ENCODE peak calls at places on chromosomes 1 and 21, in six cellular contexts. E is NCI-H69; O is activated CD8-positive, alpha-beta T cell treated with anti-CD3 and anti-CD28 coated beads, Interleukin-2, amount 10 ng/mL, durations not matched to agents 7 days and 5 days; F is T-helper 9 cell; C is left ventricle myocardium superior; P is H54. U is an unnamed sample.

GRCh38 chr1:41914515-41914914 is 4.2 kb downstream of the HIVEP3 start:
- DNase-seq in C (no peak), P (no peak), O (peak; percentile 50), E (no peak), F (no peak), U (no peak)

GRCh38 chr1:205670611-205671430 is 9.5 kb downstream of the SLC45A3 start:
- DNase-seq in P (no peak), F (no peak), C (no peak), E (no peak), O (no peak), U (no peak)

GRCh38 chr1:209397910-209398309 is 185.6 kb upstream of the CAMK1G start:
- DNase-seq in E (no peak), C (no peak), P (no peak), F (no peak), O (no peak), U (no peak)

GRCh38 chr1:12616709-12617373 is 1.2 kb downstream of the DHRS3 start:
- DNase-seq in C (peak; percentile 67), P (no peak), E (peak; percentile 60), F (no peak), O (peak; percentile 56), U (no peak)

GRCh38 chr1:221118176-221118937 is 239.1 kb downstream of the HLX start:
- DNase-seq in O (no peak), C (no peak), E (peak; percentile 13), P (no peak), F (no peak), U (no peak)

GRCh38 chr21:27315373-27315772 is 348.5 kb upstream of the ADAMTS5 start:
- DNase-seq in C (no peak), F (no peak), E (no peak), O (no peak), P (no peak), U (no peak)

GRCh38 chr1:26993237-26994019 is at the start of gene TRNP1:
- DNase-seq in P (peak; percentile 78), E (peak; percentile 81), C (peak; percentile 88), O (peak; percentile 67), F (peak; percentile 64), U (peak; percentile 69)

GRCh38 chr1:91879739-91880138 is 6.2 kb downstream of the TGFBR3 start:
- DNase-seq in P (no peak), O (no peak), C (no peak), E (no peak), F (no peak), U (no peak)

GRCh38 chr1:156126701-156127534 is 12.4 kb downstream of the LMNA start:
- DNase-seq in C (peak; percentile 59), E (no peak), F (peak; percentile 74), O (peak; percentile 90), P (peak; percentile 56), U (no peak)

GRCh38 chr21:45294509-45295291 is 7.0 kb upstream of the POFUT2 start:
- DNase-seq in P (peak; percentile 99), E (no peak), F (no peak), C (peak; percentile 90), O (no peak), U (no peak)

GRCh38 chr21:29215709-29216108 is 83.0 kb upstream of the BACH1 start:
- DNase-seq in E (peak; percentile 48), O (no peak), P (no peak), C (no peak), F (no peak), U (no peak)

GRCh38 chr1:24364605-24364974 is 45.4 kb downstream of the GRHL3 start:
- DNase-seq in E (no peak), P (no peak), O (no peak), C (no peak), F (no peak), U (no peak)

GRCh38 chr1:207997486-207998268 is 86.8 kb upstream of the CD34 start:
- DNase-seq in E (peak; percentile 82), C (peak; percentile 71), P (peak; percentile 52), O (peak; percentile 65), F (peak; percentile 18), U (peak; percentile 33)

GRCh38 chr1:58165073-58165472 is 381.5 kb downstream of the OMA1 start:
- DNase-seq in P (no peak), C (no peak), F (no peak), O (no peak), E (no peak), U (no peak)

GRCh38 chr1:61270761-61271411 is 188.5 kb downstream of the NFIA start:
- DNase-seq in C (no peak), P (no peak), O (no peak), E (no peak), F (no peak), U (no peak)

GRCh38 chr1:238558156-238558555 is 667.4 kb upstream of the ZP4 start:
- DNase-seq in C (no peak), P (peak; percentile 1), E (no peak), O (no peak), F (no peak), U (no peak)

GRCh38 chr1:143720087-143721023 is 251.4 kb downstream of the FAM72C start:
- DNase-seq in P (peak; percentile 19), E (no peak), O (no peak), F (no peak), C (peak; percentile 32), U (no peak)

GRCh38 chr1:11187000-11187399 is 2.2 kb upstream of the ANGPTL7 start:
- DNase-seq in F (no peak), P (no peak), C (no peak), O (no peak), E (no peak), U (no peak)

GRCh38 chr1:155006601-155007101 is 4.0 kb downstream of the ZBTB7B start:
- DNase-seq in E (peak; percentile 23), C (peak; percentile 31), P (no peak), O (peak; percentile 67), F (no peak), U (peak; percentile 30)

GRCh38 chr1:7570311-7570710 is 200.8 kb upstream of the VAMP3 start:
- DNase-seq in C (no peak), E (no peak), O (no peak), P (no peak), F (no peak), U (no peak)

GRCh38 chr1:243748706-243749283 is 101.2 kb downstream of the AKT3 start:
- DNase-seq in E (peak; percentile 93), P (peak; percentile 12), O (peak; percentile 50), C (no peak), F (no peak), U (no peak)

GRCh38 chr1:200468264-200469001 is 58.6 kb upstream of the ZNF281 start:
- DNase-seq in F (no peak), O (no peak), P (no peak), E (peak; percentile 17), C (no peak), U (no peak)

GRCh38 chr1:117060441-117061317 is 553 bp downstream of the TTF2 start:
- DNase-seq in E (peak; percentile 49), O (no peak), C (no peak), F (peak; percentile 10), P (peak; percentile 37), U (no peak)

GRCh38 chr1:116076831-116077230 is 34.4 kb upstream of the MAB21L3 start:
- DNase-seq in C (no peak), F (no peak), P (no peak), O (no peak), E (no peak), U (no peak)

GRCh38 chr1:17631410-17631809 is 91.9 kb downstream of the ARHGEF10L start:
- DNase-seq in E (no peak), C (no peak), F (no peak), P (no peak), O (no peak), U (no peak)

GRCh38 chr1:21966247-21967000 is 10.4 kb upstream of the CELA3B start:
- DNase-seq in O (no peak), F (no peak), P (peak; percentile 23), E (no peak), C (no peak), U (no peak)

GRCh38 chr21:46190491-46191131 is 6.4 kb upstream of the SPATC1L start:
- DNase-seq in O (no peak), C (no peak), E (no peak), F (no peak), P (no peak), U (no peak)

GRCh38 chr1:101308001-101308659 is 71.3 kb downstream of the S1PR1 start:
- DNase-seq in O (no peak), P (no peak), F (no peak), E (no peak), C (no peak), U (no peak)

GRCh38 chr1:209689484-209689883 is 14.3 kb downstream of the G0S2 start:
- DNase-seq in P (no peak), C (no peak), O (no peak), F (no peak), E (peak; percentile 38), U (no peak)

GRCh38 chr1:88983791-88984552 is 8.5 kb downstream of the KYAT3 start:
- DNase-seq in P (peak; percentile 18), C (peak; percentile 39), E (peak; percentile 55), F (peak; percentile 29), O (peak; percentile 43), U (no peak)

GRCh38 chr1:192564099-192564498 is 11.5 kb upstream of the RGS1 start:
- DNase-seq in F (no peak), E (peak; percentile 14), C (no peak), O (no peak), P (no peak), U (no peak)

GRCh38 chr1:179939941-179940340 is 14.7 kb upstream of the CEP350 start:
- DNase-seq in C (no peak), E (no peak), P (no peak), F (no peak), O (no peak), U (no peak)